ENCODE peak calls at places on chromosomes 6 and 20, in eight cellular contexts. M, G, C, Z, F, E, Y and V are unnamed samples. For H3K9me3, the result is how much of the 10 kb centered on the place peaks cover.

GRCh38 chr6:105452924-105453756 is 50.3 kb upstream of the PREP start:
- DNase-seq in Y (peak), C (peak), M (no peak), Z (no peak), F (no peak), G (no peak), E (peak), V (no peak)

GRCh38 chr6:132161283-132161682 is 210.1 kb upstream of the CCN2 start:
- DNase-seq in Y (no peak), C (no peak), Z (peak), M (no peak), F (peak), E (no peak), G (no peak), V (peak)

GRCh38 chr6:44561062-44561591 is 173.6 kb downstream of the CDC5L start:
- DNase-seq in M (peak), C (no peak), E (no peak), G (no peak), Y (no peak), F (no peak), Z (no peak), V (no peak)

GRCh38 chr20:17644451-17644850 is 37.6 kb downstream of the RRBP1 start:
- DNase-seq in E (peak), G (no peak), F (no peak), Z (no peak), M (no peak), C (peak), Y (peak), V (no peak)

GRCh38 chr6:22041797-22042489 is 254.9 kb downstream of the PRL start:
- DNase-seq in Z (no peak), G (no peak), Y (no peak), M (no peak), E (no peak), F (no peak), C (no peak), V (no peak)

GRCh38 chr6:121849477-121849876 is 414.0 kb downstream of the GJA1 start:
- DNase-seq in G (peak), M (peak), Y (peak), E (peak), F (peak), C (no peak), Z (peak), V (peak)

GRCh38 chr20:21712443-21713059 is 7.1 kb downstream of the PAX1 start:
- DNase-seq in G (no peak), F (no peak), C (no peak), Y (no peak), Z (no peak), M (no peak), E (no peak), V (no peak)

GRCh38 chr6:42120895-42121865 is 21.2 kb downstream of the C6orf132 start:
- DNase-seq in Y (no peak), Z (no peak), E (peak), F (no peak), M (no peak), G (no peak), C (no peak), V (no peak)

GRCh38 chr20:37231970-37232620 is 29.5 kb downstream of the GHRH start:
- DNase-seq in Y (no peak), C (no peak), E (no peak), M (no peak), Z (no peak), G (no peak), F (no peak), V (no peak)

GRCh38 chr20:56628873-56629463 is at the start of gene TFAP2C:
- DNase-seq in M (peak), E (peak), Z (no peak), C (no peak), Y (peak), F (peak), G (peak), V (no peak)

GRCh38 chr20:25750765-25751696 is 54.4 kb upstream of the ZNF337 start:
- DNase-seq in E (peak), F (no peak), G (peak), C (peak), Z (peak), M (no peak), Y (peak), V (peak)

GRCh38 chr6:156687875-156688549 is 89.2 kb upstream of the ARID1B start:
- DNase-seq in Z (no peak), G (peak), E (peak), C (no peak), Y (peak), F (peak), M (peak), V (no peak)

GRCh38 chr6:70375166-70375565 is 38.1 kb upstream of the FAM135A start:
- DNase-seq in M (no peak), C (no peak), Z (no peak), F (no peak), G (no peak), Y (no peak), E (no peak), V (peak)

GRCh38 chr20:10673831-10674683 is at the start of gene JAG1:
- DNase-seq in Z (peak), C (peak), Y (peak), G (peak), F (peak), M (peak), E (peak), V (peak)

GRCh38 chr6:114418304-114418972 is 75.6 kb upstream of the HS3ST5 start:
- DNase-seq in M (no peak), C (no peak), G (no peak), E (no peak), Z (no peak), Y (no peak), F (no peak), V (no peak)
- TF ChIP-seq POLR2AphosphoS5 in M (no peak), C (no peak), G (no peak), E (no peak), Z (no peak), Y (no peak), F (no peak), V (no peak)

GRCh38 chr6:99603421-99604160 is 3.0 kb upstream of the PRDM13 start:
- DNase-seq in Z (no peak), E (no peak), M (no peak), G (no peak), F (no peak), Y (no peak), C (peak), V (no peak)

GRCh38 chr6:99602519-99603420 is 3.9 kb upstream of the PRDM13 start:
- DNase-seq in C (no peak), Y (no peak), F (no peak), M (no peak), E (no peak), Z (no peak), G (no peak), V (no peak)

GRCh38 chr6:99605911-99606669 is 543 bp upstream of the PRDM13 start:
- DNase-seq in G (no peak), C (no peak), Y (no peak), F (no peak), M (no peak), Z (no peak), E (no peak), V (no peak)

GRCh38 chr6:99605074-99605726 is 1.4 kb upstream of the PRDM13 start:
- DNase-seq in Z (no peak), C (peak), G (no peak), Y (no peak), F (no peak), M (no peak), E (no peak), V (no peak)

GRCh38 chr6:99604161-99605073 is 2.2 kb upstream of the PRDM13 start:
- DNase-seq in Z (no peak), F (no peak), E (no peak), C (no peak), Y (no peak), G (no peak), M (no peak), V (no peak)
- H3K9me3 ChIP-seq in Z (under half), F (under half), E (under half), C (under half), Y (under half), G (under half), M (under half), V (under half)

DNA sequence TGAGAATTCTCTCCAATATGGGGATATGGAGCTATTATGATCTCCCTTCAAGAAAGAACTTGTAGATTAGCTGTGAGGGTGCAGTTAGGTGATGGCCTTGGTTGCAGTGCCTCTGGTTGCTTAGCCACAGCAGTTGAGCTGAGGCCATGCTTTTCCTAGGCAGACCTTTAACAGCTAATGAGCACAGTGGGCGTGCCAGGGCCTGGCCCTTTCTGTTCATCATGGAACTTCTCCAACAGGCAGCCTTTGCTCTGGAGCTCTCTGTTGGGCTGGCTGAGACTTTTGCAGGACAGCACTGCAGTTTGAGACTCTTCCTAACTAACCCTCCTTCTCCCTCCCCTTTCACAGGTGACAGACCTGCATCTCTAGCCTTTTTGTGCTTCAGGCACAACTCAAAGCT is 39.7 kb upstream of the TMEM170B start:
- DNase-seq in Y (no peak), F (no peak), G (no peak), Z (no peak), E (peak), M (no peak), C (no peak), V (no peak)
- TF ChIP-seq POLR2AphosphoS5 in Y (no peak), F (no peak), G (no peak), Z (no peak), E (no peak), M (no peak), C (no peak), V (no peak)

GRCh38 chr6:37442416-37443218 is 9.6 kb downstream of the CMTR1 start:
- DNase-seq in G (no peak), Z (no peak), M (no peak), Y (no peak), F (no peak), C (no peak), E (no peak), V (no peak)
- H3K9me3 ChIP-seq in G (under half), Z (under half), M (under half), Y (under half), F (under half), C (under half), E (under half), V (under half)